ENCODE peak calls at places on chromosome X, in ten cellular contexts. J is ELR; L is GM12865; K is activated naive CD8-positive, alpha-beta T cell treated with anti-CD3 and anti-CD28 coated beads, Interleukin-2, amount 50 U/mL, for 16 hours; V is natural killer cell treated with Interleukin-12 subunit alpha and Interleukin-12 subunit beta and Interleukin-15 and Interleukin-18, amount 100 ng/mL, for 72 hours; Y is HFF-Myc; R is stimulated activated CD4-positive, alpha-beta T cell treated with anti-CD3 and anti-CD28 coated beads, TNF-alpha, amount 100 ng/mL, for 48 hours; F is astrocyte of the spinal cord; M is heart left ventricle; S is nephron progenitor cell. X is an unnamed sample.

GRCh38 chrX:150887906-150888465 is 10.5 kb downstream of the CD99L2 start:
- DNase-seq in J (peak; percentile 62), S (no peak), M (no peak), L (no peak), R (no peak), F (peak; percentile 64), K (no peak), Y (peak; percentile 29), V (no peak), X (no peak)

GRCh38 chrX:7448123-7448522 is 300.2 kb upstream of the PUDP start:
- DNase-seq in K (no peak), V (no peak), M (no peak), R (no peak), F (no peak), L (no peak), J (no peak), Y (no peak), S (no peak), X (no peak)

GRCh38 chrX:76796311-76796710 is 368.8 kb downstream of the MAGEE1 start:
- DNase-seq in Y (no peak), L (no peak), J (peak; percentile 0), S (no peak), F (no peak), R (no peak), M (no peak), K (no peak), V (no peak), X (no peak)

GRCh38 chrX:13649823-13650222 is 3.1 kb upstream of the TCEANC start:
- DNase-seq in V (no peak), L (no peak), Y (peak; percentile 25), M (no peak), R (no peak), J (no peak), F (peak; percentile 17), S (no peak), K (no peak), X (no peak)

GRCh38 chrX:140572724-140573123 is 67.9 kb upstream of the SOX3 start:
- DNase-seq in J (peak; percentile 59), L (peak; percentile 49), S (peak; percentile 58), Y (no peak), F (peak; percentile 39), R (no peak), V (no peak), K (no peak), M (no peak), X (no peak)

GRCh38 chrX:64394059-64394873 is 986 bp downstream of the MTMR8 start:
- DNase-seq in L (no peak), Y (no peak), M (peak; percentile 5), R (no peak), V (no peak), F (no peak), K (no peak), J (no peak), S (no peak), X (no peak)

GRCh38 chrX:113019958-113020357 is 179.3 kb upstream of the AMOT start:
- DNase-seq in S (no peak), L (no peak), F (no peak), V (no peak), R (no peak), K (no peak), M (no peak), Y (no peak), J (no peak), X (no peak)

GRCh38 chrX:98962996-98963395 is 1447.1 kb downstream of the PCDH19 start:
- DNase-seq in L (no peak), J (no peak), K (no peak), V (no peak), S (no peak), Y (no peak), M (no peak), F (no peak), R (no peak), X (no peak)

GRCh38 chrX:77342028-77342427 is 105.2 kb upstream of the FGF16 start:
- DNase-seq in S (no peak), R (no peak), V (no peak), L (no peak), F (no peak), J (no peak), M (peak; percentile 30), Y (no peak), K (no peak), X (no peak)

GRCh38 chrX:100409316-100410082 is 574 bp downstream of the PCDH19 start:
- DNase-seq in R (no peak), Y (no peak), L (no peak), F (no peak), S (peak; percentile 65), V (no peak), J (no peak), M (no peak), K (no peak), X (no peak)

GRCh38 chrX:53682885-53683555 is 3.5 kb downstream of the HUWE1 start:
- DNase-seq in K (no peak), J (peak; percentile 72), F (peak; percentile 58), M (no peak), V (no peak), R (no peak), S (peak; percentile 36), Y (no peak), L (peak; percentile 61), X (peak; percentile 13)

GRCh38 chrX:155819966-155820491 is 61.1 kb upstream of the VAMP7 start:
- DNase-seq in S (peak; percentile 44), Y (peak; percentile 54), L (peak; percentile 68), J (peak; percentile 73), R (no peak), M (peak; percentile 72), K (no peak), F (peak; percentile 82), V (no peak), X (no peak)

GRCh38 chrX:79330022-79330421 is 37.1 kb downstream of the ITM2A start:
- DNase-seq in L (no peak), M (no peak), V (no peak), S (peak; percentile 3), K (no peak), R (no peak), J (no peak), F (no peak), Y (no peak), X (no peak)

GRCh38 chrX:85994787-85995186 is 52.6 kb downstream of the CHM start:
- DNase-seq in Y (no peak), F (no peak), L (no peak), R (no peak), V (no peak), S (no peak), K (no peak), M (no peak), J (no peak), X (no peak)

GRCh38 chrX:49163555-49164419 is 1.2 kb downstream of the MAGIX start:
- DNase-seq in V (peak; percentile 88), M (peak; percentile 87), R (peak; percentile 53), K (peak; percentile 47), F (peak; percentile 76), S (peak; percentile 79), J (peak; percentile 83), Y (no peak), L (peak; percentile 90), X (peak; percentile 64)

GRCh38 chrX:39992300-39992699 is 105.5 kb downstream of the BCOR start:
- DNase-seq in L (no peak), F (no peak), V (no peak), S (no peak), R (no peak), M (no peak), Y (no peak), J (no peak), K (no peak), X (no peak)

GRCh38 chrX:94045724-94046123 is 371.7 kb downstream of the FAM133A start:
- DNase-seq in Y (no peak), F (no peak), L (no peak), R (no peak), K (no peak), M (no peak), J (no peak), S (no peak), V (no peak), X (no peak)

GRCh38 chrX:13263560-13264251 is 56.1 kb downstream of the ATXN3L start:
- DNase-seq in J (no peak), R (no peak), L (peak; percentile 60), F (no peak), V (no peak), Y (no peak), K (no peak), S (no peak), M (no peak), X (no peak)

GRCh38 chrX:131792789-131793462 is 230.2 kb upstream of the STK26 start:
- DNase-seq in J (peak; percentile 72), L (peak; percentile 65), M (peak; percentile 46), V (peak; percentile 85), R (no peak), S (no peak), K (no peak), F (peak; percentile 93), Y (no peak), X (no peak)

GRCh38 chrX:43676960-43677582 is 21.0 kb downstream of the MAOA start:
- DNase-seq in F (peak; percentile 55), R (no peak), M (no peak), Y (no peak), V (no peak), L (no peak), K (no peak), J (no peak), S (no peak), X (no peak)

GRCh38 chrX:40041915-40042314 is 55.8 kb downstream of the BCOR start:
- DNase-seq in M (no peak), J (no peak), Y (no peak), L (no peak), K (no peak), R (no peak), V (no peak), F (no peak), S (no peak), X (no peak)

GRCh38 chrX:103540145-103540544 is 20.9 kb upstream of the RAB40A start:
- DNase-seq in Y (no peak), K (no peak), L (no peak), V (no peak), R (no peak), F (peak; percentile 39), M (no peak), S (no peak), J (peak; percentile 64), X (no peak)

GRCh38 chrX:136125106-136125505 is 22.2 kb upstream of the FHL1 start:
- DNase-seq in R (no peak), S (no peak), F (no peak), K (no peak), M (no peak), J (no peak), V (no peak), Y (no peak), L (no peak), X (no peak)

GRCh38 chrX:109632906-109633504 is 8.0 kb upstream of the KCNE5 start:
- DNase-seq in R (no peak), Y (no peak), V (no peak), M (no peak), S (peak; percentile 40), K (no peak), F (no peak), L (no peak), J (peak; percentile 47), X (no peak)

GRCh38 chrX:63746278-63746677 is 38.7 kb downstream of the ARHGEF9 start:
- DNase-seq in R (no peak), J (peak; percentile 37), L (peak; percentile 64), V (peak; percentile 76), M (no peak), Y (no peak), F (no peak), S (no peak), K (no peak), X (no peak)

GRCh38 chrX:120840826-120841225 is 34.8 kb downstream of the CT47B1 start:
- DNase-seq in L (no peak), K (no peak), S (no peak), J (peak; percentile 28), M (no peak), F (peak; percentile 71), V (no peak), R (no peak), Y (no peak), X (no peak)

GRCh38 chrX:43316161-43316560 is 339.9 kb upstream of the MAOA start:
- DNase-seq in R (no peak), K (no peak), M (no peak), L (no peak), S (no peak), V (no peak), Y (no peak), F (no peak), J (no peak), X (no peak)

GRCh38 chrX:17697191-17697590 is 40.1 kb upstream of the SCML1 start:
- DNase-seq in Y (no peak), R (no peak), L (no peak), F (no peak), M (no peak), J (peak; percentile 29), V (no peak), S (no peak), K (no peak), X (no peak)